ENCODE peak calls at places on chromosomes 4 and X, in seven cellular contexts. One of them, this sample, is unnamed.
A peak's percentile ranks its signal among the peaks of the same experiment; 100 is the strongest.

GRCh38 chr4:25002679-25003078 is 28.1 kb downstream of the LGI2 start:
- DNase-seq in HCEC 1CT: no peak
- DNase-seq in heart right ventricle: no peak
- DNase-seq in NCI-H510A treated with DMSO at 0.1 percent for 48 hours: no peak
- DNase-seq in LoVo: no peak
- DNase-seq in sciatic nerve: no peak
- DNase-seq in effector memory CD8-positive, alpha-beta T cell: no peak
- DNase-seq in this sample: no peak

GRCh38 chr4:187491959-187492358 is 503.6 kb upstream of the ZFP42 start:
- DNase-seq in sciatic nerve: no peak
- DNase-seq in NCI-H510A treated with DMSO at 0.1 percent for 48 hours: no peak
- DNase-seq in effector memory CD8-positive, alpha-beta T cell: no peak
- DNase-seq in HCEC 1CT: no peak
- DNase-seq in heart right ventricle: no peak
- DNase-seq in LoVo: no peak
- DNase-seq in this sample: no peak

GRCh38 chr4:186701273-186701672 is 22.4 kb downstream of the FAT1 start:
- DNase-seq in HCEC 1CT: no peak
- DNase-seq in sciatic nerve: peak; percentile 69
- DNase-seq in effector memory CD8-positive, alpha-beta T cell: no peak
- DNase-seq in LoVo: no peak
- DNase-seq in NCI-H510A treated with DMSO at 0.1 percent for 48 hours: peak; percentile 10
- DNase-seq in heart right ventricle: no peak
- DNase-seq in this sample: no peak

GRCh38 chr4:8215001-8215427 is 15.9 kb downstream of the SH3TC1 start:
- DNase-seq in sciatic nerve: no peak
- DNase-seq in HCEC 1CT: peak; percentile 51
- DNase-seq in LoVo: no peak
- DNase-seq in heart right ventricle: no peak
- DNase-seq in effector memory CD8-positive, alpha-beta T cell: no peak
- DNase-seq in NCI-H510A treated with DMSO at 0.1 percent for 48 hours: peak; percentile 35
- DNase-seq in this sample: peak; percentile 46

GRCh38 chr4:60757986-60758385 is 442.1 kb upstream of the ADGRL3 start:
- DNase-seq in effector memory CD8-positive, alpha-beta T cell: no peak
- DNase-seq in heart right ventricle: no peak
- DNase-seq in LoVo: no peak
- DNase-seq in NCI-H510A treated with DMSO at 0.1 percent for 48 hours: no peak
- DNase-seq in sciatic nerve: no peak
- DNase-seq in HCEC 1CT: no peak
- DNase-seq in this sample: no peak

GRCh38 chrX:77440310-77440709 is 6.9 kb upstream of the FGF16 start:
- DNase-seq in HCEC 1CT: no peak
- DNase-seq in LoVo: no peak
- DNase-seq in NCI-H510A treated with DMSO at 0.1 percent for 48 hours: no peak
- DNase-seq in effector memory CD8-positive, alpha-beta T cell: no peak
- DNase-seq in heart right ventricle: no peak
- DNase-seq in sciatic nerve: no peak
- DNase-seq in this sample: no peak

GRCh38 chr4:165873298-165874071 is 448 bp downstream of the TLL1 start:
- DNase-seq in effector memory CD8-positive, alpha-beta T cell: no peak
- DNase-seq in HCEC 1CT: no peak
- DNase-seq in sciatic nerve: peak; percentile 66
- DNase-seq in heart right ventricle: peak; percentile 13
- DNase-seq in LoVo: no peak
- DNase-seq in NCI-H510A treated with DMSO at 0.1 percent for 48 hours: peak; percentile 10
- DNase-seq in this sample: no peak

GRCh38 chr4:56410247-56410646 is 23.0 kb upstream of the AASDH start:
- DNase-seq in heart right ventricle: peak; percentile 86
- DNase-seq in effector memory CD8-positive, alpha-beta T cell: no peak
- DNase-seq in HCEC 1CT: peak; percentile 90
- DNase-seq in sciatic nerve: no peak
- DNase-seq in LoVo: peak; percentile 67
- DNase-seq in NCI-H510A treated with DMSO at 0.1 percent for 48 hours: peak; percentile 81
- DNase-seq in this sample: peak; percentile 97

GRCh38 chrX:123962006-123962485 is 540 bp downstream of the STAG2 start:
- DNase-seq in heart right ventricle: no peak
- DNase-seq in effector memory CD8-positive, alpha-beta T cell: no peak
- DNase-seq in LoVo: no peak
- DNase-seq in HCEC 1CT: peak; percentile 22
- DNase-seq in sciatic nerve: no peak
- DNase-seq in NCI-H510A treated with DMSO at 0.1 percent for 48 hours: peak; percentile 49
- DNase-seq in this sample: no peak

GRCh38 chrX:68877606-68878005 is 48.8 kb downstream of the EFNB1 start:
- DNase-seq in NCI-H510A treated with DMSO at 0.1 percent for 48 hours: no peak
- DNase-seq in sciatic nerve: no peak
- DNase-seq in LoVo: no peak
- DNase-seq in HCEC 1CT: no peak
- DNase-seq in heart right ventricle: no peak
- DNase-seq in effector memory CD8-positive, alpha-beta T cell: no peak
- DNase-seq in this sample: no peak

GRCh38 chr4:115323106-115323684 is 209.8 kb upstream of the NDST4 start:
- DNase-seq in heart right ventricle: no peak
- DNase-seq in effector memory CD8-positive, alpha-beta T cell: no peak
- DNase-seq in sciatic nerve: no peak
- DNase-seq in NCI-H510A treated with DMSO at 0.1 percent for 48 hours: no peak
- DNase-seq in LoVo: no peak
- DNase-seq in HCEC 1CT: no peak
- DNase-seq in this sample: no peak

GRCh38 chr4:100494166-100494565 is 23.7 kb downstream of the EMCN start:
- DNase-seq in NCI-H510A treated with DMSO at 0.1 percent for 48 hours: no peak
- DNase-seq in sciatic nerve: no peak
- DNase-seq in effector memory CD8-positive, alpha-beta T cell: no peak
- DNase-seq in heart right ventricle: no peak
- DNase-seq in HCEC 1CT: peak; percentile 39
- DNase-seq in LoVo: no peak
- DNase-seq in this sample: no peak

GRCh38 chrX:100410901-100411801 is 1.1 kb upstream of the PCDH19 start:
- DNase-seq in NCI-H510A treated with DMSO at 0.1 percent for 48 hours: no peak
- DNase-seq in effector memory CD8-positive, alpha-beta T cell: no peak
- DNase-seq in heart right ventricle: no peak
- DNase-seq in sciatic nerve: no peak
- DNase-seq in HCEC 1CT: no peak
- DNase-seq in LoVo: no peak
- DNase-seq in this sample: no peak

GRCh38 chr4:32172761-32173160 is 1452.6 kb downstream of the PCDH7 start:
- DNase-seq in LoVo: no peak
- DNase-seq in NCI-H510A treated with DMSO at 0.1 percent for 48 hours: no peak
- DNase-seq in effector memory CD8-positive, alpha-beta T cell: no peak
- DNase-seq in HCEC 1CT: no peak
- DNase-seq in sciatic nerve: no peak
- DNase-seq in heart right ventricle: no peak
- DNase-seq in this sample: no peak

GRCh38 chrX:128931071-128931470 is 592.2 kb downstream of the SMARCA1 start:
- DNase-seq in NCI-H510A treated with DMSO at 0.1 percent for 48 hours: no peak
- DNase-seq in heart right ventricle: no peak
- DNase-seq in effector memory CD8-positive, alpha-beta T cell: no peak
- DNase-seq in LoVo: no peak
- DNase-seq in HCEC 1CT: no peak
- DNase-seq in sciatic nerve: no peak
- DNase-seq in this sample: peak; percentile 62

GRCh38 chr4:1469596-1470392 is 63.6 kb upstream of the NKX1-1 start:
- DNase-seq in HCEC 1CT: no peak
- DNase-seq in NCI-H510A treated with DMSO at 0.1 percent for 48 hours: no peak
- DNase-seq in effector memory CD8-positive, alpha-beta T cell: no peak
- DNase-seq in LoVo: no peak
- DNase-seq in heart right ventricle: no peak
- DNase-seq in sciatic nerve: peak; percentile 33
- DNase-seq in this sample: no peak

GRCh38 chrX:100615015-100615414 is 21.6 kb downstream of the TSPAN6 start:
- DNase-seq in sciatic nerve: no peak
- DNase-seq in HCEC 1CT: peak; percentile 56
- DNase-seq in effector memory CD8-positive, alpha-beta T cell: no peak
- DNase-seq in LoVo: peak; percentile 44
- DNase-seq in NCI-H510A treated with DMSO at 0.1 percent for 48 hours: no peak
- DNase-seq in heart right ventricle: peak; percentile 12
- DNase-seq in this sample: peak; percentile 58